ENCODE peak calls at places on chromosomes 7 and 10, in ten cellular contexts. O, E, N, Q, U, B, I, M, C and R are unnamed samples.

GRCh38 chr7:3134715-3135114 is 91.0 kb upstream of the CARD11 start:
- DNase-seq in C (no peak), I (no peak), O (no peak), E (no peak), U (no peak), Q (no peak), M (no peak), B (no peak), N (no peak), R (no peak)

GRCh38 chr7:115635367-115635766 is 395.2 kb downstream of the TFEC start:
- DNase-seq in U (no peak), I (no peak), O (no peak), E (no peak), N (no peak), C (no peak), M (no peak), B (peak), Q (peak), R (no peak)

GRCh38 chr7:112887-113286 is 79.5 kb upstream of the FAM20C start:
- DNase-seq in I (no peak), C (no peak), E (no peak), U (no peak), O (no peak), Q (no peak), B (no peak), N (no peak), M (no peak), R (no peak)

GRCh38 chr7:142385528-142386340 is 127.9 kb upstream of the PRSS58 start:
- DNase-seq in Q (peak), C (peak), E (no peak), O (peak), N (no peak), M (no peak), I (no peak), B (peak), U (no peak), R (peak)

GRCh38 chr10:110192552-110192951 is 14.9 kb upstream of the MXI1 start:
- DNase-seq in C (no peak), N (no peak), O (no peak), M (no peak), I (no peak), B (no peak), E (no peak), Q (no peak), U (no peak), R (no peak)

GRCh38 chr7:25726180-25726579 is 425.8 kb upstream of the NFE2L3 start:
- DNase-seq in E (no peak), C (peak), Q (no peak), M (peak), U (no peak), O (no peak), I (no peak), N (no peak), B (no peak), R (no peak)

GRCh38 chr10:33201056-33201780 is 133.2 kb downstream of the NRP1 start:
- DNase-seq in B (no peak), M (no peak), N (no peak), E (no peak), Q (no peak), U (no peak), O (no peak), C (no peak), I (no peak), R (no peak)

GRCh38 chr7:91632948-91633519 is 247.5 kb downstream of the MTERF1 start:
- DNase-seq in U (no peak), B (no peak), N (no peak), E (no peak), Q (peak), M (no peak), I (no peak), O (no peak), C (no peak), R (peak)

GRCh38 chr7:48894574-48894973 is 29.8 kb upstream of the CDC14C start:
- DNase-seq in Q (no peak), E (no peak), O (no peak), B (no peak), U (no peak), C (no peak), M (no peak), N (no peak), I (no peak), R (no peak)

GRCh38 chr10:28681345-28681763 is 4.0 kb downstream of the BAMBI start:
- DNase-seq in I (no peak), N (no peak), Q (no peak), C (no peak), O (no peak), U (no peak), B (no peak), E (no peak), M (no peak), R (no peak)

GRCh38 chr10:102660891-102661613 is 16.8 kb downstream of the TRIM8 start:
- DNase-seq in E (no peak), Q (no peak), C (peak), U (no peak), M (no peak), B (peak), O (peak), I (no peak), N (peak), R (no peak)

GRCh38 chr7:116311816-116312471 is 101.6 kb downstream of the TES start:
- DNase-seq in Q (no peak), C (no peak), I (no peak), M (no peak), N (no peak), O (no peak), B (no peak), U (no peak), E (no peak), R (no peak)

GRCh38 chr7:36391436-36392198 is 2.0 kb downstream of the ANLN start:
- DNase-seq in Q (peak), C (no peak), U (no peak), M (peak), I (no peak), N (no peak), E (no peak), O (no peak), B (no peak), R (no peak)

GRCh38 chr7:74344128-74344496 is 54.9 kb downstream of the CLIP2 start:
- DNase-seq in N (no peak), M (no peak), O (no peak), C (no peak), Q (no peak), U (no peak), B (no peak), E (no peak), I (no peak), R (no peak)

GRCh38 chr7:41652265-41652664 is 50.6 kb downstream of the INHBA start:
- DNase-seq in U (no peak), Q (no peak), I (no peak), O (no peak), N (no peak), E (no peak), B (peak), M (no peak), C (no peak), R (no peak)

GRCh38 chr7:134155220-134155619 is 28.1 kb downstream of the LRGUK start:
- DNase-seq in I (no peak), Q (no peak), B (no peak), N (no peak), O (no peak), E (no peak), C (no peak), M (no peak), U (no peak), R (no peak)

GRCh38 chr7:123709525-123709924 is 39.3 kb downstream of the WASL start:
- DNase-seq in Q (no peak), M (no peak), E (no peak), U (no peak), I (no peak), C (no peak), O (no peak), N (no peak), B (no peak), R (no peak)

GRCh38 chr10:122531935-122532334 is 28.6 kb upstream of the DMBT1 start:
- DNase-seq in I (no peak), O (no peak), N (no peak), U (no peak), E (no peak), Q (no peak), B (no peak), M (no peak), C (no peak), R (no peak)

GRCh38 chr10:86946215-86947170 is 10.9 kb downstream of the MMRN2 start:
- DNase-seq in B (no peak), E (no peak), N (no peak), O (peak), C (no peak), M (no peak), Q (no peak), U (no peak), I (no peak), R (no peak)

GRCh38 chr7:22238354-22239311 is 118.3 kb downstream of the RAPGEF5 start:
- DNase-seq in M (no peak), E (no peak), B (peak), N (no peak), Q (no peak), U (no peak), O (no peak), C (no peak), I (no peak), R (no peak)

GRCh38 chr10:124010563-124011131 is 82.8 kb downstream of the CHST15 start:
- DNase-seq in N (no peak), Q (no peak), E (no peak), O (no peak), U (no peak), I (no peak), B (no peak), M (no peak), C (no peak), R (no peak)

GRCh38 chr10:132477066-132477397 is 60.6 kb upstream of the INPP5A start:
- DNase-seq in U (no peak), O (no peak), E (no peak), B (no peak), M (no peak), I (no peak), Q (no peak), C (no peak), N (no peak), R (no peak)

GRCh38 chr10:34240031-34240430 is 575.1 kb downstream of the PARD3 start:
- DNase-seq in O (no peak), U (no peak), I (no peak), N (no peak), E (no peak), C (no peak), Q (no peak), B (no peak), M (no peak), R (no peak)

GRCh38 chr7:1372063-1372462 is 87.2 kb downstream of the MICALL2 start:
- DNase-seq in C (no peak), M (no peak), E (no peak), O (no peak), B (no peak), N (no peak), I (no peak), Q (no peak), U (no peak), R (no peak)

GRCh38 chr10:78541528-78542470 is 508.1 kb downstream of the RPS24 start:
- DNase-seq in B (no peak), M (no peak), N (no peak), I (no peak), E (no peak), Q (no peak), U (no peak), C (no peak), O (no peak), R (no peak)

GRCh38 chr10:30727524-30727923 is 98.0 kb upstream of the LYZL2 start:
- DNase-seq in C (no peak), N (no peak), M (no peak), E (no peak), Q (no peak), U (no peak), I (no peak), O (no peak), B (no peak), R (no peak)

GRCh38 chr7:100567045-100567730 is 6.5 kb downstream of the SAP25 start:
- DNase-seq in O (no peak), M (no peak), N (no peak), Q (no peak), C (no peak), I (no peak), U (no peak), E (no peak), B (no peak), R (no peak)

GRCh38 chr10:123009105-123009805 is 449 bp downstream of the ACADSB start:
- DNase-seq in O (peak), N (peak), B (no peak), M (no peak), C (peak), I (peak), E (no peak), U (no peak), Q (no peak), R (no peak)

GRCh38 chr10:71367279-71367678 is 29.4 kb upstream of the CDH23 start:
- DNase-seq in I (no peak), C (no peak), B (no peak), M (no peak), N (no peak), O (no peak), Q (no peak), E (no peak), U (no peak), R (no peak)